ENCODE peak calls at places on chromosome 20, in six cellular contexts. X is GM04504; V is stimulated activated CD8-positive, alpha-beta memory T cell treated with anti-CD3 and anti-CD28 coated beads, Interleukin-4, amount 100 ng/mL, for 24 hours; Q is tibial artery; F is T-helper 1 cell; P is HEK293T. W is an unnamed sample.

GRCh38 chr20:4341804-4342560 is 326.6 kb upstream of the RNF24 start:
- DNase-seq in X (peak; percentile 53), V (no peak), Q (no peak), F (no peak), P (no peak), W (no peak)

GRCh38 chr20:4585104-4585753 is 136.5 kb upstream of the PRND start:
- DNase-seq in X (peak; percentile 72), V (no peak), Q (no peak), F (no peak), P (no peak), W (no peak)

GRCh38 chr20:49697071-49697470 is 16.6 kb downstream of the B4GALT5 start:
- DNase-seq in X (no peak), V (no peak), Q (no peak), F (no peak), P (no peak), W (no peak)

GRCh38 chr20:61807426-61808160 is 258.1 kb downstream of the TAF4 start:
- DNase-seq in X (no peak), V (no peak), Q (no peak), F (no peak), P (no peak), W (no peak)

GRCh38 chr20:43669332-43669731 is 2.4 kb downstream of the MYBL2 start:
- DNase-seq in X (no peak), V (no peak), Q (no peak), F (no peak), P (no peak), W (no peak)

GRCh38 chr20:18428490-18429173 is 38.2 kb downstream of the DZANK1 start:
- DNase-seq in X (no peak), V (no peak), Q (no peak), F (no peak), P (peak; percentile 13), W (no peak)

GRCh38 chr20:45629496-45630100 is at the start of gene WFDC10A:
- DNase-seq in X (no peak), V (no peak), Q (peak; percentile 66), F (no peak), P (peak; percentile 77), W (no peak)

GRCh38 chr20:25148181-25148981 is 47.1 kb upstream of the ENTPD6 start:
- DNase-seq in X (no peak), V (peak; percentile 44), Q (peak; percentile 79), F (no peak), P (no peak), W (no peak)

GRCh38 chr20:6067765-6068318 is 14.0 kb upstream of the LRRN4 start:
- DNase-seq in X (no peak), V (no peak), Q (no peak), F (no peak), P (no peak), W (no peak)

GRCh38 chr20:18307301-18307700 is 19.0 kb downstream of the ZNF133 start:
- DNase-seq in X (no peak), V (no peak), Q (no peak), F (no peak), P (no peak), W (no peak)

GRCh38 chr20:62652051-62652893 is 10.0 kb downstream of the SLCO4A1 start:
- DNase-seq in X (peak; percentile 97), V (peak; percentile 33), Q (peak; percentile 98), F (peak; percentile 55), P (peak; percentile 53), W (peak; percentile 95)

GRCh38 chr20:19628570-19629134 is 129.4 kb upstream of the RIN2 start:
- DNase-seq in X (peak; percentile 38), V (no peak), Q (no peak), F (no peak), P (peak; percentile 65), W (no peak)